ENCODE peak calls at places on chromosomes 5 and 9, in eight cellular contexts. One of them, this sample, is unnamed.

GRCh38 chr5:157913575-157913974 is 54.6 kb upstream of the CLINT1 start:
- DNase-seq in foreskin fibroblast: no peak
- DNase-seq in pancreas: no peak
- DNase-seq in GM12865: no peak
- DNase-seq in prostate gland: no peak
- DNase-seq in body of pancreas: no peak
- DNase-seq in transverse colon: no peak
- DNase-seq in Panc1: no peak
- DNase-seq in this sample: no peak

GRCh38 chr5:33840927-33841547 is 50.8 kb downstream of the ADAMTS12 start:
- DNase-seq in transverse colon: no peak
- DNase-seq in pancreas: no peak
- DNase-seq in body of pancreas: no peak
- DNase-seq in foreskin fibroblast: no peak
- DNase-seq in prostate gland: no peak
- DNase-seq in GM12865: peak
- DNase-seq in Panc1: no peak
- DNase-seq in this sample: peak

GRCh38 chr9:117224676-117225075 is 190.2 kb downstream of the ASTN2 start:
- DNase-seq in body of pancreas: no peak
- DNase-seq in transverse colon: no peak
- DNase-seq in foreskin fibroblast: no peak
- DNase-seq in GM12865: no peak
- DNase-seq in prostate gland: no peak
- DNase-seq in pancreas: no peak
- DNase-seq in Panc1: no peak
- DNase-seq in this sample: no peak

GRCh38 chr9:123453904-123454321 is 97.9 kb downstream of the CRB2 start:
- DNase-seq in transverse colon: peak
- DNase-seq in prostate gland: peak
- DNase-seq in foreskin fibroblast: no peak
- DNase-seq in pancreas: no peak
- DNase-seq in GM12865: no peak
- DNase-seq in Panc1: no peak
- DNase-seq in body of pancreas: peak
- DNase-seq in this sample: no peak

GRCh38 chr9:98147582-98147981 is 28.6 kb upstream of the TRIM14 start:
- DNase-seq in pancreas: no peak
- DNase-seq in transverse colon: no peak
- DNase-seq in Panc1: no peak
- DNase-seq in GM12865: peak
- DNase-seq in body of pancreas: no peak
- DNase-seq in foreskin fibroblast: no peak
- DNase-seq in prostate gland: no peak
- DNase-seq in this sample: no peak

GRCh38 chr9:33161011-33161588 is 6.0 kb downstream of the B4GALT1 start:
- DNase-seq in pancreas: no peak
- DNase-seq in foreskin fibroblast: peak
- DNase-seq in Panc1: no peak
- DNase-seq in prostate gland: peak
- DNase-seq in transverse colon: peak
- DNase-seq in GM12865: peak
- DNase-seq in body of pancreas: peak
- DNase-seq in this sample: no peak

GRCh38 chr5:4802044-4802443 is 338.1 kb upstream of the ADAMTS16 start:
- DNase-seq in Panc1: no peak
- DNase-seq in prostate gland: no peak
- DNase-seq in body of pancreas: no peak
- DNase-seq in GM12865: no peak
- DNase-seq in pancreas: no peak
- DNase-seq in transverse colon: no peak
- DNase-seq in foreskin fibroblast: no peak
- DNase-seq in this sample: no peak

GRCh38 chr5:58248221-58248620 is 211.7 kb downstream of the PLK2 start:
- DNase-seq in body of pancreas: no peak
- DNase-seq in prostate gland: no peak
- DNase-seq in transverse colon: no peak
- DNase-seq in pancreas: no peak
- DNase-seq in Panc1: no peak
- DNase-seq in GM12865: no peak
- DNase-seq in foreskin fibroblast: no peak
- DNase-seq in this sample: no peak

GRCh38 chr5:115616492-115616891 is 9.3 kb downstream of the TMED7 start:
- DNase-seq in foreskin fibroblast: no peak
- DNase-seq in body of pancreas: no peak
- DNase-seq in prostate gland: no peak
- DNase-seq in transverse colon: no peak
- DNase-seq in pancreas: no peak
- DNase-seq in GM12865: no peak
- DNase-seq in Panc1: no peak
- DNase-seq in this sample: no peak

GRCh38 chr9:21853414-21853813 is 51.0 kb downstream of the MTAP start:
- DNase-seq in prostate gland: no peak
- DNase-seq in pancreas: peak
- DNase-seq in body of pancreas: peak
- DNase-seq in foreskin fibroblast: no peak
- DNase-seq in transverse colon: no peak
- DNase-seq in GM12865: no peak
- DNase-seq in Panc1: no peak
- DNase-seq in this sample: no peak

GRCh38 chr9:91131433-91131839 is 230.3 kb downstream of the AUH start:
- DNase-seq in transverse colon: peak
- DNase-seq in Panc1: peak
- DNase-seq in pancreas: no peak
- DNase-seq in body of pancreas: no peak
- DNase-seq in GM12865: peak
- DNase-seq in prostate gland: peak
- DNase-seq in foreskin fibroblast: peak
- DNase-seq in this sample: no peak

GRCh38 chr9:138003485-138004190 is 126.1 kb downstream of the CACNA1B start:
- DNase-seq in Panc1: no peak
- DNase-seq in GM12865: no peak
- DNase-seq in transverse colon: no peak
- DNase-seq in foreskin fibroblast: no peak
- DNase-seq in prostate gland: no peak
- DNase-seq in body of pancreas: no peak
- DNase-seq in pancreas: no peak
- DNase-seq in this sample: no peak

GRCh38 chr9:128675382-128675781 is 13.6 kb upstream of the SET start:
- DNase-seq in GM12865: no peak
- DNase-seq in body of pancreas: no peak
- DNase-seq in transverse colon: no peak
- DNase-seq in pancreas: no peak
- DNase-seq in prostate gland: no peak
- DNase-seq in foreskin fibroblast: no peak
- DNase-seq in Panc1: no peak
- DNase-seq in this sample: no peak

DNA sequence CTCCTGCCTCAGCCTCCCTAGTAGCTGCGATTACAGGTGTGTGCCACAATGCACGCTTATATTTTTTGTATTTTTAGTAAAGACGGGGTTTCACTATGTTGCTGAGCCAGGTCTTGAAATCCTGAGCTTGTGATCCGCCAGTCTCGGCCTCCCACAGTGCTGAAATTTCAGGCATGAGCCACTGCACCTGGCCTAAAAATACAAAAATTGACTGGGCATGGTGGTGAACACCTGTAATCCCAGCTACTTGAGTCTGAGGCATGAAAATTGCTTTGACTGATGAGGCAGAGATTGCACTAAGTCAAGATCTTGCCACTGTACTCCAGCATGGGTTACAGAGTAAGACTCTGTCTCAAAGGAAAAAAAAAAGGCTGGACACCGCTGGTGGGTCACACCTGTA is 13.1 kb upstream of the DYNC2I2 start:
- DNase-seq in prostate gland: no peak
- DNase-seq in foreskin fibroblast: no peak
- DNase-seq in pancreas: no peak
- DNase-seq in GM12865: no peak
- DNase-seq in body of pancreas: no peak
- DNase-seq in Panc1: no peak
- DNase-seq in transverse colon: no peak
- DNase-seq in this sample: no peak
- H3K4me3 ChIP-seq in prostate gland: no peak
- H3K4me3 ChIP-seq in foreskin fibroblast: no peak
- H3K4me3 ChIP-seq in pancreas: no peak
- H3K4me3 ChIP-seq in GM12865: no peak
- H3K4me3 ChIP-seq in body of pancreas: no peak
- H3K4me3 ChIP-seq in Panc1: no peak
- H3K4me3 ChIP-seq in transverse colon: no peak
- H3K4me3 ChIP-seq in this sample: no peak

DNA sequence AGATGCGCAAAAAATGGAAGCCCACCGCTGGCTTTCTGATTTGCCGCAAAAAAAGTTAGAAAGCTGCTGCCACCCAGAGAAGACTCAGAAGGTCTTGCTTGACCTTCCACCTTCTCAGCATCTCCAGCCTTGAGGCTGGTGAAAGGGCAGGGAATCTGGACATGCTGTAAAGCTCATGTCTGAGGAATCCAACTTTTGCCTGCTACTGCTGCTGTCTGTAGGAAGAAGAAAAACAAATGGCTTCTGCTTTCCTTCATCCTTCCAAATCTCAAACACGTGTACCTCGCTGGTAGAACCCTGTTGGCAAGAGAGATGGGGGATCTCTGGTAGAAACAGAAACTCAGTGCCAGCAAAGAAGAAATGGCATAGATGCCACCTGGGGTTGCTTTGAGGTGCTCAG is 10.2 kb downstream of the TJP2 start:
- DNase-seq in Panc1: no peak
- DNase-seq in transverse colon: no peak
- DNase-seq in prostate gland: no peak
- DNase-seq in GM12865: no peak
- DNase-seq in foreskin fibroblast: no peak
- DNase-seq in body of pancreas: no peak
- DNase-seq in pancreas: no peak
- DNase-seq in this sample: no peak
- H3K4me3 ChIP-seq in Panc1: no peak
- H3K4me3 ChIP-seq in transverse colon: no peak
- H3K4me3 ChIP-seq in prostate gland: no peak
- H3K4me3 ChIP-seq in GM12865: no peak
- H3K4me3 ChIP-seq in foreskin fibroblast: no peak
- H3K4me3 ChIP-seq in body of pancreas: no peak
- H3K4me3 ChIP-seq in pancreas: no peak
- H3K4me3 ChIP-seq in this sample: no peak

GRCh38 chr5:97229196-97229595 is 46.1 kb upstream of the RIOK2 start:
- DNase-seq in GM12865: no peak
- DNase-seq in prostate gland: peak
- DNase-seq in pancreas: no peak
- DNase-seq in Panc1: no peak
- DNase-seq in transverse colon: no peak
- DNase-seq in foreskin fibroblast: no peak
- DNase-seq in body of pancreas: no peak
- DNase-seq in this sample: no peak

GRCh38 chr5:97225222-97225621 is 42.2 kb upstream of the RIOK2 start:
- DNase-seq in pancreas: no peak
- DNase-seq in GM12865: no peak
- DNase-seq in prostate gland: no peak
- DNase-seq in transverse colon: no peak
- DNase-seq in foreskin fibroblast: no peak
- DNase-seq in body of pancreas: no peak
- DNase-seq in Panc1: no peak
- DNase-seq in this sample: no peak

GRCh38 chr5:97231025-97231636 is 48.1 kb upstream of the RIOK2 start:
- DNase-seq in transverse colon: peak
- DNase-seq in pancreas: peak
- DNase-seq in prostate gland: peak
- DNase-seq in foreskin fibroblast: peak
- DNase-seq in Panc1: peak
- DNase-seq in GM12865: peak
- DNase-seq in body of pancreas: peak
- DNase-seq in this sample: peak

GRCh38 chr5:97224112-97224750 is 41.2 kb upstream of the RIOK2 start:
- DNase-seq in Panc1: no peak
- DNase-seq in body of pancreas: no peak
- DNase-seq in prostate gland: no peak
- DNase-seq in pancreas: no peak
- DNase-seq in transverse colon: no peak
- DNase-seq in GM12865: no peak
- DNase-seq in foreskin fibroblast: no peak
- DNase-seq in this sample: no peak

DNA sequence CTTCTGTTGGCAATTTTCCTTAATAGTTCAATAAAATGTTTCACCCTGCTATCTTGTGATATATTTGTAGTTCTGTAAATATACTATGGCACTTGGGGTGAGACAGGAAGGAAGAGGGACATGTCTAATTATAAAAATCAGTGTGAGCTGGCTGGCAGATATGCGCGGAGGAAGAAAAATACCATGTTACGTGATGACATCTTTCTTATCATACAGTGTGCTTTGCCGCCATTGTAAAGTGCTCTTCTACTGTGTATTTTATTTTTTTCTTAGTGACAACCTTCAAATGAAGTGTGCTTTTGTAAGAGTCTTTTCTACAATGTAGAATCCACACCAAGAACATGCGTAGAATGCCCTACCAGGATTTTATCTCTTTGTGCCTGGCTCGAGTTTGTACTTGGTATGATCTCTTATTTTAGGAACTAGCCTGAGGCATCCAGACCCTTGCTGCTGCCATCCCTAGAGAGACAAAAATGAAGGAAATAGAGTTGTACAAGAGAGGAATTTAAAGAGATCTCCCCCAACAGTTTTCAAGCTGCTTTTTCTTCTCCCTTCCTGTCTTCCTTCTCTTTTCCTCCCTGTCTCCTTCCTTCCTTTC is 46.7 kb upstream of the RIOK2 start:
- DNase-seq in transverse colon: no peak
- DNase-seq in prostate gland: no peak
- DNase-seq in GM12865: no peak
- DNase-seq in body of pancreas: no peak
- DNase-seq in Panc1: no peak
- DNase-seq in pancreas: no peak
- DNase-seq in foreskin fibroblast: no peak
- DNase-seq in this sample: no peak
- H3K4me3 ChIP-seq in transverse colon: no peak
- H3K4me3 ChIP-seq in prostate gland: no peak
- H3K4me3 ChIP-seq in GM12865: no peak
- H3K4me3 ChIP-seq in body of pancreas: no peak
- H3K4me3 ChIP-seq in Panc1: no peak
- H3K4me3 ChIP-seq in pancreas: no peak
- H3K4me3 ChIP-seq in foreskin fibroblast: no peak
- H3K4me3 ChIP-seq in this sample: no peak

DNA sequence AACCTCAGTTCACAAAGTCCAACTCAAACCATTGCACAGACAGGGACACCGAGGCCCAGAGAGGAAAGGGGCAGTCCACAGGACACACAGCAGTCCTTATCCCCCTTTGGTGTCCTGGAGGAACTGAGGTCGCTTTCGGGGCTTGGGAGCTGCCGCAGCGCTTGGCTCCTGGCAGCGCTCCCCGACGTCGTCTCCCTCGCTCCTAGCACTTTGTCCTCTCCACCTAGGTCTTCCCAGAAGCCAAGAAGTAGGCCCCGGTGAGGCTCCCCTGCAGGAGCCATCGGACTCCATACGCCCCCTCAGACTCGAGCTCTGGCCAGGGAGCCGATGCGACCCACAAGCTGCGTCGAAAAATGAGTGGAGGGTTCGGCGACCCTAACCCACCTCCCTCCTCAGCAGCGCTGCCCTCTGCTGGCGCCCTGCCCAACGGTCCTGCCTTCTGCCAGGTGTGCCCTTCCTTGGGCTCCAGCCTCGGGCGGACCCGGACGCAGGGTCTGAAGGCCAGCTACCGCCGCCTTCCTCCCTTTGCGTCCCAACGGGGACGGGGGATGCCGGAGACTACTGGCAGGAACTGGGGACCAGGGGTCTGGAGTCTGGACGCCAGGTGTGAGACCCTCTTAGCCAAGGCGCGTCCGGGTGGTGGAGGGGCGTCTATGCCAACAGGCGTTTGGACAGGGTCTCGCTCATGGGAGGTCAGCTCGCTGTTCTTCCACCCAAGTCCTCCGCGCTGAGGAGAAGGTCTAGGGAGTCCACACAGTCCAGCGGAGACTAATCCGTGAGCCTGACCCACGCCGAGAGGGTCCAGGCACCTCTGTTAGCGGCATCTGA is 2.1 kb upstream of the PRDM12 start:
- DNase-seq in prostate gland: no peak
- DNase-seq in transverse colon: no peak
- DNase-seq in pancreas: no peak
- DNase-seq in Panc1: no peak
- DNase-seq in GM12865: no peak
- DNase-seq in body of pancreas: no peak
- DNase-seq in foreskin fibroblast: no peak
- DNase-seq in this sample: no peak
- H3K4me3 ChIP-seq in prostate gland: no peak
- H3K4me3 ChIP-seq in transverse colon: no peak
- H3K4me3 ChIP-seq in pancreas: no peak
- H3K4me3 ChIP-seq in Panc1: no peak
- H3K4me3 ChIP-seq in GM12865: no peak
- H3K4me3 ChIP-seq in body of pancreas: no peak
- H3K4me3 ChIP-seq in foreskin fibroblast: no peak
- H3K4me3 ChIP-seq in this sample: no peak